ENCODE peak calls at places on chromosomes 16 and 17, in four cellular contexts. K, J, B and O are unnamed samples. For H3K36me3, the result is how much of the 10 kb centered on the place peaks cover.

GRCh38 chr17:51034800-51035199 is 85.9 kb downstream of the SPAG9 start:
- DNase-seq in J (no peak), B (no peak), K (no peak), O (no peak)

GRCh38 chr16:83852774-83853173 is 45.0 kb downstream of the HSBP1 start:
- DNase-seq in B (no peak), K (no peak), J (no peak), O (no peak)

GRCh38 chr16:71630808-71631207 is 4.8 kb downstream of the MARVELD3 start:
- DNase-seq in J (no peak), B (no peak), K (no peak), O (peak)

GRCh38 chr17:9636501-9636900 is 8.8 kb upstream of the USP43 start:
- DNase-seq in J (no peak), B (no peak), K (no peak), O (no peak)

GRCh38 chr17:65629234-65629690 is 67.8 kb upstream of the AXIN2 start:
- DNase-seq in K (no peak), J (no peak), B (no peak), O (peak)

GRCh38 chr17:76643553-76644148 is at the start of gene ST6GALNAC1:
- DNase-seq in B (no peak), J (peak), K (no peak), O (no peak)

GRCh38 chr17:45430006-45430737 is 2.5 kb downstream of the ARHGAP27 start:
- DNase-seq in B (no peak), K (no peak), J (no peak), O (no peak)

GRCh38 chr16:64375386-64375980 is 746.4 kb downstream of the CDH11 start:
- DNase-seq in J (no peak), B (no peak), K (no peak), O (no peak)

GRCh38 chr17:14352139-14352538 is 51.3 kb downstream of the HS3ST3B1 start:
- DNase-seq in J (no peak), K (no peak), B (no peak), O (no peak)

GRCh38 chr16:4597174-4597573 is 17.5 kb downstream of the UBALD1 start:
- DNase-seq in K (no peak), B (peak), J (no peak), O (no peak)

GRCh38 chr17:49851387-49852291 is 3.8 kb upstream of the TAC4 start:
- DNase-seq in K (peak), J (peak), B (peak), O (peak)

GRCh38 chr16:10122026-10122425 is 60.2 kb downstream of the GRIN2A start:
- DNase-seq in B (no peak), K (no peak), J (no peak), O (no peak)
- H3K4me3 ChIP-seq in B (no peak), K (no peak), J (no peak), O (no peak)

GRCh38 chr16:15950869-15951268 is 1.5 kb downstream of the ABCC1 start:
- DNase-seq in J (no peak), B (peak), K (no peak), O (no peak)
- H3K36me3 ChIP-seq in J (under half), B (under half), K (under half), O (under half)

GRCh38 chr16:27405546-27406451 is 3.8 kb downstream of the IL21R start:
- DNase-seq in J (peak), B (no peak), K (no peak), O (no peak)

GRCh38 chr16:27408602-27409031 is 6.6 kb downstream of the IL21R start:
- DNase-seq in J (no peak), B (no peak), K (no peak), O (no peak)

GRCh38 chr16:27406729-27407128 is 4.8 kb downstream of the IL21R start:
- DNase-seq in B (no peak), K (no peak), J (no peak), O (no peak)

GRCh38 chr16:27407158-27407557 is 5.2 kb downstream of the IL21R start:
- DNase-seq in J (peak), B (no peak), K (no peak), O (no peak)

GRCh38 chr16:27408012-27408601 is 6.1 kb downstream of the IL21R start:
- DNase-seq in B (no peak), J (peak), K (no peak), O (no peak)
- H3K4me3 ChIP-seq in B (no peak), J (peak), K (no peak), O (no peak)

GRCh38 chr17:30133197-30133596 is 16.6 kb downstream of the NSRP1 start:
- DNase-seq in B (no peak), K (no peak), J (no peak), O (no peak)
- H3K36me3 ChIP-seq in B (half or more), K (under half), J (under half), O (under half)

DNA sequence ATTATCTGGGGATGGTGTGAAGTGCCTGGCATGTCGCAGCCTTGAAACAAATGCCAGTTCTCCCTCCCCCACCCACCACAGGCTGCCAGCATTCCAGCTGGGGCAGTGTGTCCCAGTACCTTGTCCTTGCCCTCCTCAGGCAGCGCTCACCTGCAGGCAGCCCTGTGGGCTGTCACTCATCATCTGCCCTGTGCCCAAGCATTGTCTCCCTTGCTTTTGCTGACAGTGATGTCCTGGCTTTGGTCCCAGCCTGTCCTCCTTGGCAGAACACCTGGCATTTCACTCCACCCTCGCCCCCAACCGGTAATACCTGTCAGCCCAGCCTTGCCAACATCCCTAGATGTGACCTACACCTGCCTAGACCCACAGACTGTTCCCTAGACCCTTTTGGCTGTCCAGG is 129.7 kb downstream of the MRM1 start:
- DNase-seq in B (no peak), K (no peak), J (no peak), O (no peak)
- H3K4me3 ChIP-seq in B (no peak), K (no peak), J (no peak), O (no peak)

DNA sequence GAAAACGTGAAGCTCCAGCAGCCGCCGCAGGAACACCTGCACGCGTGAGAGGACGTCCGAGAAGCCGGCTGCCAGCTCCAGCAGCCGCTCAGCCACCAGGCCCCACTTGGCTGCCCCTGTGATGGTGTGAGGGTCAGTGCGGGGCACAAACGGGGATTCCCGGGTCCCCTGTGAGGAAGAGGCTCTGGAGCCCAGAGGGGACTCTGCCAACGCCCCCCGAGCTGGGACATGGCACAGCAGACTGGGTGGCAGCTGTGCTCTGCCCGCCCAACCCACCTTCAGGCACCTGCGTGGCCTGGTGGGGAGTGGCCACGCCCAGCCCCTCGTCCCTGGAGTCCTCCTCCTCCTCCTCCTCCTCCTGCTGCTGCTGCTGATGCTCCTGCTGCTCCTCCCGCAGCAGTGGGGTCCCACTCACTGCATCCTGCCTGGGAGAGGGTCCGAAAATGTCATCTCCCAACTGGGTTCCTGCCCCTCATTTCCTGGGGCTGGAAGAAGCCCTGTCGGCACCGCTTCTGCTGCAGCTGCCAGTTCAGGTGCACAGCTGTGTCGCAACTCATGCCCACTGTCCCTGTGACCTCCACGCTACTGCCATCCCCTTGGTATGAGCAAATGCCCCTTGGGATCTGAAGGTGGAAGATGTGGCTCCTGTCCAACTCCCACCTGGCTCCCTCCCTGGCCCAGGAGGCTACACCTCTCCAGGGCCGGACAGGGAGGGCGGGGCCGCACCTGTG is 27.5 kb downstream of the CTU2 start:
- DNase-seq in B (no peak), K (no peak), J (no peak), O (no peak)
- H3K36me3 ChIP-seq in B (under half), K (half or more), J (under half), O (under half)

GRCh38 chr17:61402978-61403845 is 3.6 kb downstream of the TBX2 start:
- DNase-seq in K (no peak), J (no peak), B (peak), O (no peak)
- H3K4me3 ChIP-seq in K (no peak), J (no peak), B (peak), O (no peak)

GRCh38 chr16:1362807-1363206 is 11.1 kb downstream of the GNPTG start:
- DNase-seq in K (no peak), B (no peak), J (no peak), O (no peak)
- H3K36me3 ChIP-seq in K (half or more), B (under half), J (under half), O (under half)

GRCh38 chr17:42850964-42851363 is at the start of gene AOC3:
- DNase-seq in K (no peak), B (no peak), J (no peak), O (no peak)
- H3K4me3 ChIP-seq in K (no peak), B (no peak), J (no peak), O (no peak)

GRCh38 chr17:35596072-35596471 is 8.9 kb downstream of the AP2B1 start:
- DNase-seq in J (no peak), K (no peak), B (no peak), O (no peak)
- H3K36me3 ChIP-seq in J (under half), K (half or more), B (half or more), O (under half)